ENCODE peak calls at places on chromosomes 13 and 19, in five cellular contexts. One of them, this sample, is unnamed.

GRCh38 chr19:40717325-40717879 is 490 bp downstream of the ITPKC start:
- DNase-seq in choroid plexus epithelial cell: peak
- DNase-seq in type B pancreatic cell: no peak
- DNase-seq in transverse colon: no peak
- DNase-seq in WERI-Rb-1: peak
- DNase-seq in this sample: no peak

GRCh38 chr19:53394522-53394973 is 401 bp upstream of the ZNF765 start:
- DNase-seq in transverse colon: peak
- DNase-seq in choroid plexus epithelial cell: no peak
- DNase-seq in type B pancreatic cell: no peak
- DNase-seq in WERI-Rb-1: peak
- DNase-seq in this sample: peak

GRCh38 chr13:43475135-43475534 is 311.6 kb downstream of the ENOX1 start:
- DNase-seq in choroid plexus epithelial cell: no peak
- DNase-seq in transverse colon: no peak
- DNase-seq in WERI-Rb-1: no peak
- DNase-seq in type B pancreatic cell: no peak
- DNase-seq in this sample: no peak

GRCh38 chr19:49925486-49925885 is 3.5 kb upstream of the ATF5 start:
- DNase-seq in choroid plexus epithelial cell: no peak
- DNase-seq in type B pancreatic cell: no peak
- DNase-seq in transverse colon: no peak
- DNase-seq in WERI-Rb-1: no peak
- DNase-seq in this sample: no peak

GRCh38 chr13:41427700-41428099 is 29.6 kb upstream of the RGCC start:
- DNase-seq in transverse colon: no peak
- DNase-seq in choroid plexus epithelial cell: no peak
- DNase-seq in WERI-Rb-1: no peak
- DNase-seq in type B pancreatic cell: no peak
- DNase-seq in this sample: no peak

GRCh38 chr19:53546766-53547541 is 9.0 kb downstream of the ZNF331 start:
- DNase-seq in choroid plexus epithelial cell: no peak
- DNase-seq in WERI-Rb-1: no peak
- DNase-seq in transverse colon: no peak
- DNase-seq in type B pancreatic cell: no peak
- DNase-seq in this sample: no peak

GRCh38 chr19:12953456-12954149 is 3.4 kb downstream of the GADD45GIP1 start:
- DNase-seq in type B pancreatic cell: no peak
- DNase-seq in choroid plexus epithelial cell: no peak
- DNase-seq in WERI-Rb-1: no peak
- DNase-seq in transverse colon: no peak
- DNase-seq in this sample: no peak

GRCh38 chr19:7705387-7706187 is 3.7 kb upstream of the FCER2 start:
- DNase-seq in transverse colon: peak
- DNase-seq in WERI-Rb-1: no peak
- DNase-seq in choroid plexus epithelial cell: no peak
- DNase-seq in type B pancreatic cell: no peak
- DNase-seq in this sample: no peak

GRCh38 chr19:54208784-54209057 is 8.1 kb downstream of the RPS9 start:
- DNase-seq in choroid plexus epithelial cell: no peak
- DNase-seq in type B pancreatic cell: no peak
- DNase-seq in transverse colon: no peak
- DNase-seq in WERI-Rb-1: no peak
- DNase-seq in this sample: no peak

GRCh38 chr19:4830332-4830731 is 1.2 kb downstream of the TICAM1 start:
- DNase-seq in transverse colon: no peak
- DNase-seq in choroid plexus epithelial cell: no peak
- DNase-seq in type B pancreatic cell: no peak
- DNase-seq in WERI-Rb-1: no peak
- DNase-seq in this sample: no peak

GRCh38 chr19:48510421-48511268 is 990 bp downstream of the LMTK3 start:
- DNase-seq in type B pancreatic cell: no peak
- DNase-seq in transverse colon: peak
- DNase-seq in choroid plexus epithelial cell: peak
- DNase-seq in WERI-Rb-1: peak
- DNase-seq in this sample: peak

GRCh38 chr13:50732712-50733111 is 110.8 kb downstream of the DLEU7 start:
- DNase-seq in transverse colon: no peak
- DNase-seq in choroid plexus epithelial cell: peak
- DNase-seq in WERI-Rb-1: no peak
- DNase-seq in type B pancreatic cell: no peak
- DNase-seq in this sample: no peak

GRCh38 chr13:30805132-30805537 is 69.8 kb downstream of the ALOX5AP start:
- DNase-seq in WERI-Rb-1: no peak
- DNase-seq in type B pancreatic cell: no peak
- DNase-seq in transverse colon: no peak
- DNase-seq in choroid plexus epithelial cell: no peak
- DNase-seq in this sample: no peak

GRCh38 chr13:46492946-46493345 is 60.0 kb upstream of the LRCH1 start:
- DNase-seq in choroid plexus epithelial cell: peak
- DNase-seq in transverse colon: no peak
- DNase-seq in WERI-Rb-1: no peak
- DNase-seq in type B pancreatic cell: no peak
- DNase-seq in this sample: no peak

GRCh38 chr13:66407159-66407558 is 823.0 kb downstream of the PCDH9 start:
- DNase-seq in WERI-Rb-1: no peak
- DNase-seq in type B pancreatic cell: no peak
- DNase-seq in choroid plexus epithelial cell: peak
- DNase-seq in transverse colon: no peak
- DNase-seq in this sample: no peak

GRCh38 chr19:43651758-43652545 is 12.3 kb upstream of the CADM4 start:
- DNase-seq in type B pancreatic cell: no peak
- DNase-seq in transverse colon: peak
- DNase-seq in WERI-Rb-1: peak
- DNase-seq in choroid plexus epithelial cell: peak
- DNase-seq in this sample: peak

GRCh38 chr13:113041821-113042335 is 63.7 kb upstream of the F7 start:
- DNase-seq in WERI-Rb-1: no peak
- DNase-seq in type B pancreatic cell: no peak
- DNase-seq in choroid plexus epithelial cell: no peak
- DNase-seq in transverse colon: no peak
- DNase-seq in this sample: no peak

GRCh38 chr19:18101268-18101667 is 3.7 kb downstream of the MAST3 start:
- DNase-seq in type B pancreatic cell: no peak
- DNase-seq in choroid plexus epithelial cell: no peak
- DNase-seq in transverse colon: no peak
- DNase-seq in WERI-Rb-1: no peak
- DNase-seq in this sample: no peak

GRCh38 chr19:3723883-3724282 is 15.7 kb downstream of the TJP3 start:
- DNase-seq in transverse colon: no peak
- DNase-seq in choroid plexus epithelial cell: no peak
- DNase-seq in type B pancreatic cell: no peak
- DNase-seq in WERI-Rb-1: peak
- DNase-seq in this sample: no peak

DNA sequence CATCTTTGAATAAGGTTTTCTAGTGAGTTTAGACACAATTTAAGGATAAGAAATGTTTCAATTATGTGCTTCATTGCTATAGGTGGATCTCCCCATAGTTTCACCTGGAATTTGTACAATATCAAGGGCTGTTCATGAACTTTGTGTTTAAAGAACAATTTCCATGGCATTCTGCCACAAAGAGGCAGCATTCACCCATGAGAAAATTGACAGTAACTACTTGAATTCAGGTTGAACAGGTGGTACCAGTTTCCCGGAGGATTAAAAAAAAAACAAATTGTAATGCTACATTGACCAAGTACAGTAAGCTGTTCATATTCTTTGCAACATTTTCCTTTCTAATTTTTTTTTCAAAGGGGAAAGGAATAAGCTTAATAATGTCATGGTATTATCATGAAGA is 9.1 kb downstream of the SLITRK5 start:
- DNase-seq in WERI-Rb-1: peak
- DNase-seq in transverse colon: no peak
- DNase-seq in type B pancreatic cell: no peak
- DNase-seq in choroid plexus epithelial cell: no peak
- DNase-seq in this sample: no peak
- TF ChIP-seq CTCF in WERI-Rb-1: peak
- TF ChIP-seq CTCF in transverse colon: no peak
- TF ChIP-seq CTCF in type B pancreatic cell: peak
- TF ChIP-seq CTCF in choroid plexus epithelial cell: no peak
- TF ChIP-seq CTCF in this sample: no peak

GRCh38 chr13:45216193-45216592 is 15.3 kb upstream of the KCTD4 start:
- DNase-seq in WERI-Rb-1: no peak
- DNase-seq in choroid plexus epithelial cell: no peak
- DNase-seq in transverse colon: no peak
- DNase-seq in type B pancreatic cell: no peak
- DNase-seq in this sample: no peak
- TF ChIP-seq CTCF in WERI-Rb-1: no peak
- TF ChIP-seq CTCF in choroid plexus epithelial cell: no peak
- TF ChIP-seq CTCF in transverse colon: no peak
- TF ChIP-seq CTCF in type B pancreatic cell: no peak
- TF ChIP-seq CTCF in this sample: no peak

GRCh38 chr19:30327331-30327730 is 44.9 kb upstream of the ZNF536 start:
- DNase-seq in type B pancreatic cell: peak
- DNase-seq in choroid plexus epithelial cell: no peak
- DNase-seq in WERI-Rb-1: no peak
- DNase-seq in transverse colon: no peak
- DNase-seq in this sample: no peak

GRCh38 chr19:30323904-30324303 is 48.3 kb upstream of the ZNF536 start:
- DNase-seq in type B pancreatic cell: no peak
- DNase-seq in choroid plexus epithelial cell: no peak
- DNase-seq in WERI-Rb-1: no peak
- DNase-seq in transverse colon: no peak
- DNase-seq in this sample: no peak

GRCh38 chr19:30326076-30326710 is 46.0 kb upstream of the ZNF536 start:
- DNase-seq in transverse colon: no peak
- DNase-seq in WERI-Rb-1: no peak
- DNase-seq in type B pancreatic cell: peak
- DNase-seq in choroid plexus epithelial cell: no peak
- DNase-seq in this sample: no peak

GRCh38 chr19:30324982-30325381 is 47.2 kb upstream of the ZNF536 start:
- DNase-seq in transverse colon: no peak
- DNase-seq in WERI-Rb-1: no peak
- DNase-seq in type B pancreatic cell: no peak
- DNase-seq in choroid plexus epithelial cell: no peak
- DNase-seq in this sample: no peak

GRCh38 chr19:30325657-30326056 is 46.5 kb upstream of the ZNF536 start:
- DNase-seq in choroid plexus epithelial cell: no peak
- DNase-seq in transverse colon: no peak
- DNase-seq in WERI-Rb-1: no peak
- DNase-seq in type B pancreatic cell: peak
- DNase-seq in this sample: no peak
- TF ChIP-seq CTCF in choroid plexus epithelial cell: no peak
- TF ChIP-seq CTCF in transverse colon: no peak
- TF ChIP-seq CTCF in WERI-Rb-1: no peak
- TF ChIP-seq CTCF in type B pancreatic cell: no peak
- TF ChIP-seq CTCF in this sample: no peak

DNA sequence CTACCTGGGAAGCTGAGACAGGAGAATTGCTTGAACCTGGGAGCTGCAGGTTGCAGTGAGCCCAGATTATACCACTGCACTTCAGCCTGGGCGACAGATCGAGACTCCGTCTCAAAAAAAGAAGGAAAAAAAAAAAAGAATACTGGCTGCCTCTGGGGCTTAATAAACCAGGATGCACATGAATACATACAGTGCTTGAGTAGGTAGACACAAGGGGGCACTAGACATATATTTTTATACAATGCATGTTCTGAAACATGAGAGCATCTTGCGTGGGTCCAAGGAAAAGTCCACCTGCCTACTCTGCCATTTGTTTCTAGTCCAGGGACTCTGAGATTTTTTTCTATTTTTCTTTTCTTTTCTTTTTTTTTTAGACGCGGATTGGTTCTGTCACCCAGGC is 31.2 kb downstream of the KEAP1 start:
- DNase-seq in type B pancreatic cell: no peak
- DNase-seq in transverse colon: no peak
- DNase-seq in WERI-Rb-1: no peak
- DNase-seq in choroid plexus epithelial cell: peak
- DNase-seq in this sample: no peak
- TF ChIP-seq CTCF in type B pancreatic cell: peak
- TF ChIP-seq CTCF in transverse colon: peak
- TF ChIP-seq CTCF in WERI-Rb-1: peak
- TF ChIP-seq CTCF in choroid plexus epithelial cell: peak
- TF ChIP-seq CTCF in this sample: peak

DNA sequence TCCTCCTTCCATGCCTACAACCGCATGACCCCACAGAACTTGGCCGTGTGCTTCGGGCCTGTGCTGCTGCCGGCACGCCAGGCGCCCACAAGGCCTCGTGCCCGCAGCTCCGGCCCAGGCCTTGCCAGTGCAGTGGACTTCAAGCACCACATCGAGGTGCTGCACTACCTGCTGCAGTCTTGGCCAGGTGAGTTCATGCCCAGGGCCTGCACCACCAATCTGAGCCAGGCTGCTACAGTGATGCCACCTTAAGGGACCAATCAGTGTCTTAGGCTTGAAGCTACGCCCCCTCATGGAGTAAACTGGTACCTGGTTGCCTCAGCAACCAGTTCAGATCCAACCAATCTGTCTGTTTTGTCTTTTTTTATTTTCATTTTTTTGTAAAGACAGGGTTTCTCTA is 5.2 kb downstream of the SYDE1 start:
- DNase-seq in transverse colon: no peak
- DNase-seq in choroid plexus epithelial cell: peak
- DNase-seq in type B pancreatic cell: no peak
- DNase-seq in WERI-Rb-1: no peak
- DNase-seq in this sample: no peak
- TF ChIP-seq CTCF in transverse colon: no peak
- TF ChIP-seq CTCF in choroid plexus epithelial cell: peak
- TF ChIP-seq CTCF in type B pancreatic cell: no peak
- TF ChIP-seq CTCF in WERI-Rb-1: no peak
- TF ChIP-seq CTCF in this sample: peak

DNA sequence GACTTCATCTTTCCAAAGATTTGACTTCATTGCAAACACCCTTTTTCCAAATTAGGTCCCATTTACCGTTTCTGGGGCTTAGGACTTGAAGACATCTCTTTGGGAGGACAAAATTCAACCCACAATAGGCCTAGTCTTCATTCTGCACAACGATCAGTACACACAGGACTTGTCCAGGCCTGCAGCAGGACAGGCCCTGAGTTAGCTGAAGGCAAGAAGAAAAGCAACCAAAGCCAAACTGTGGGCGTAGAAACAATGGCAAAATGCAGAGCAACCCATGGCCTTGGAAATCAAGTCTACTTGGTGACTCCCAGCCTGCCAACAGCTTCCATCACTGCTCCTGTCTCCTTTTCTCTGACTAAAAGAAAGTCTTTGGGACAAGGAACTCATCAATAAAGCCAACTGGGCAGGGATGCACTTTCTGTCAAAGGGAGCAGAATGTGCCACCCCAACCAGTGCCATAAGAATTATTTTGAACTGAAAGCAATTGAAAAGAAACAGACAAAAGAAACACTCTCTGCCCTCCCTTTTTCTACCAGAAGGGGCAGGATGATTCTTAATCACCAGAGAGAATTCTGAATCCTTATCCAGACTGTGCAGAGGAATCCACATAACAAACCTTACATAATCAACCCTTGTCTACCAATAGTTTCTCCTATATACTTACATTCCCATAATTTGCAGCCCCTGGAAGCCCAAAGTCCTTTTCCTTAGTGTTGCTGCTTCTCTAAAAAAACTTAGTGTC is 520.9 kb upstream of the NBEA start:
- DNase-seq in transverse colon: no peak
- DNase-seq in type B pancreatic cell: no peak
- DNase-seq in WERI-Rb-1: no peak
- DNase-seq in choroid plexus epithelial cell: no peak
- DNase-seq in this sample: no peak
- TF ChIP-seq CTCF in transverse colon: no peak
- TF ChIP-seq CTCF in type B pancreatic cell: peak
- TF ChIP-seq CTCF in WERI-Rb-1: peak
- TF ChIP-seq CTCF in choroid plexus epithelial cell: peak
- TF ChIP-seq CTCF in this sample: peak

GRCh38 chr19:14475251-14476073 is at the start of gene PTGER1:
- DNase-seq in WERI-Rb-1: peak
- DNase-seq in type B pancreatic cell: no peak
- DNase-seq in choroid plexus epithelial cell: peak
- DNase-seq in transverse colon: no peak
- DNase-seq in this sample: peak
- TF ChIP-seq CTCF in WERI-Rb-1: peak
- TF ChIP-seq CTCF in type B pancreatic cell: peak
- TF ChIP-seq CTCF in choroid plexus epithelial cell: peak
- TF ChIP-seq CTCF in transverse colon: peak
- TF ChIP-seq CTCF in this sample: no peak

This sample was measured in glutamatergic neuron.